ENCODE peak calls at places on chromosomes 6 and 20, in seven cellular contexts. One of them, this sample, is unnamed. For H3K27me3, the result is how much of the 10 kb centered on the place peaks cover.

GRCh38 chr20:36542019-36542488 is 735 bp downstream of the MYL9 start:
- DNase-seq in foreskin keratinocyte: no peak
- DNase-seq in cardiac muscle cell: peak
- DNase-seq in hepatocyte: peak
- DNase-seq in tibial artery: peak
- DNase-seq in GM06990: no peak
- DNase-seq in left lung: no peak
- DNase-seq in this sample: peak

GRCh38 chr20:10669843-10670446 is 3.9 kb downstream of the JAG1 start:
- DNase-seq in foreskin keratinocyte: no peak
- DNase-seq in cardiac muscle cell: no peak
- DNase-seq in hepatocyte: no peak
- DNase-seq in tibial artery: no peak
- DNase-seq in GM06990: no peak
- DNase-seq in left lung: no peak
- DNase-seq in this sample: no peak

GRCh38 chr6:155530219-155530834 is 74.7 kb upstream of the NOX3 start:
- DNase-seq in foreskin keratinocyte: no peak
- DNase-seq in cardiac muscle cell: peak
- DNase-seq in hepatocyte: peak
- DNase-seq in tibial artery: no peak
- DNase-seq in GM06990: no peak
- DNase-seq in left lung: no peak
- DNase-seq in this sample: no peak

GRCh38 chr6:83055366-83055964 is 10.2 kb downstream of the UBE3D start:
- DNase-seq in foreskin keratinocyte: no peak
- DNase-seq in cardiac muscle cell: peak
- DNase-seq in hepatocyte: peak
- DNase-seq in tibial artery: peak
- DNase-seq in GM06990: no peak
- DNase-seq in left lung: no peak
- DNase-seq in this sample: no peak

GRCh38 chr6:166707045-166707444 is 80.0 kb upstream of the RPS6KA2 start:
- DNase-seq in foreskin keratinocyte: no peak
- DNase-seq in cardiac muscle cell: peak
- DNase-seq in hepatocyte: peak
- DNase-seq in tibial artery: no peak
- DNase-seq in GM06990: no peak
- DNase-seq in left lung: peak
- DNase-seq in this sample: peak

GRCh38 chr20:6533828-6534388 is 233.6 kb upstream of the BMP2 start:
- DNase-seq in foreskin keratinocyte: peak
- DNase-seq in cardiac muscle cell: peak
- DNase-seq in hepatocyte: peak
- DNase-seq in tibial artery: no peak
- DNase-seq in GM06990: no peak
- DNase-seq in left lung: no peak
- DNase-seq in this sample: no peak

GRCh38 chr6:2576499-2576898 is 174.2 kb downstream of the MYLK4 start:
- DNase-seq in foreskin keratinocyte: no peak
- DNase-seq in cardiac muscle cell: no peak
- DNase-seq in hepatocyte: no peak
- DNase-seq in tibial artery: no peak
- DNase-seq in GM06990: no peak
- DNase-seq in left lung: no peak
- DNase-seq in this sample: no peak

GRCh38 chr6:164693934-164694333 is 615.5 kb downstream of the C6orf118 start:
- DNase-seq in foreskin keratinocyte: no peak
- DNase-seq in cardiac muscle cell: peak
- DNase-seq in hepatocyte: no peak
- DNase-seq in tibial artery: no peak
- DNase-seq in GM06990: no peak
- DNase-seq in left lung: no peak
- DNase-seq in this sample: no peak

GRCh38 chr6:14200047-14200446 is 82.5 kb downstream of the CD83 start:
- DNase-seq in foreskin keratinocyte: no peak
- DNase-seq in cardiac muscle cell: peak
- DNase-seq in hepatocyte: no peak
- DNase-seq in tibial artery: no peak
- DNase-seq in GM06990: no peak
- DNase-seq in left lung: no peak
- DNase-seq in this sample: no peak

GRCh38 chr6:9482030-9482731 is 932.7 kb downstream of the TFAP2A start:
- DNase-seq in foreskin keratinocyte: peak
- DNase-seq in cardiac muscle cell: peak
- DNase-seq in hepatocyte: peak
- DNase-seq in tibial artery: no peak
- DNase-seq in GM06990: no peak
- DNase-seq in left lung: no peak
- DNase-seq in this sample: no peak

GRCh38 chr6:111614833-111615582 is 9.3 kb upstream of the TRAF3IP2 start:
- DNase-seq in foreskin keratinocyte: no peak
- DNase-seq in cardiac muscle cell: no peak
- DNase-seq in hepatocyte: peak
- DNase-seq in tibial artery: no peak
- DNase-seq in GM06990: no peak
- DNase-seq in left lung: no peak
- DNase-seq in this sample: no peak

GRCh38 chr6:37860226-37860839 is 40.8 kb downstream of the ZFAND3 start:
- DNase-seq in foreskin keratinocyte: no peak
- DNase-seq in cardiac muscle cell: peak
- DNase-seq in hepatocyte: peak
- DNase-seq in tibial artery: peak
- DNase-seq in GM06990: no peak
- DNase-seq in left lung: no peak
- DNase-seq in this sample: no peak

GRCh38 chr20:51491393-51491792 is 51.1 kb downstream of the NFATC2 start:
- DNase-seq in foreskin keratinocyte: no peak
- DNase-seq in cardiac muscle cell: no peak
- DNase-seq in hepatocyte: no peak
- DNase-seq in tibial artery: no peak
- DNase-seq in GM06990: no peak
- DNase-seq in left lung: no peak
- DNase-seq in this sample: no peak

GRCh38 chr6:52691718-52692117 is 20.8 kb downstream of the TMEM14A start:
- DNase-seq in foreskin keratinocyte: no peak
- DNase-seq in cardiac muscle cell: peak
- DNase-seq in hepatocyte: no peak
- DNase-seq in tibial artery: no peak
- DNase-seq in GM06990: no peak
- DNase-seq in left lung: no peak
- DNase-seq in this sample: no peak

GRCh38 chr20:39676857-39677351 is 714.8 kb downstream of the DHX35 start:
- DNase-seq in foreskin keratinocyte: no peak
- DNase-seq in cardiac muscle cell: peak
- DNase-seq in hepatocyte: no peak
- DNase-seq in tibial artery: no peak
- DNase-seq in GM06990: no peak
- DNase-seq in left lung: no peak
- DNase-seq in this sample: no peak

GRCh38 chr20:45951925-45952834 is 17.7 kb downstream of the PCIF1 start:
- DNase-seq in foreskin keratinocyte: no peak
- DNase-seq in cardiac muscle cell: no peak
- DNase-seq in hepatocyte: no peak
- DNase-seq in tibial artery: no peak
- DNase-seq in GM06990: no peak
- DNase-seq in left lung: no peak
- DNase-seq in this sample: no peak

GRCh38 chr20:20743511-20744169 is 31.2 kb upstream of the RALGAPA2 start:
- DNase-seq in foreskin keratinocyte: no peak
- DNase-seq in cardiac muscle cell: peak
- DNase-seq in hepatocyte: peak
- DNase-seq in tibial artery: peak
- DNase-seq in GM06990: no peak
- DNase-seq in left lung: peak
- DNase-seq in this sample: peak

GRCh38 chr20:3923818-3924217 is 34.6 kb downstream of the PANK2 start:
- DNase-seq in foreskin keratinocyte: no peak
- DNase-seq in cardiac muscle cell: peak
- DNase-seq in hepatocyte: no peak
- DNase-seq in tibial artery: no peak
- DNase-seq in GM06990: no peak
- DNase-seq in left lung: no peak
- DNase-seq in this sample: no peak

GRCh38 chr20:49717693-49718092 is 4.0 kb upstream of the B4GALT5 start:
- DNase-seq in foreskin keratinocyte: no peak
- DNase-seq in cardiac muscle cell: no peak
- DNase-seq in hepatocyte: peak
- DNase-seq in tibial artery: no peak
- DNase-seq in GM06990: no peak
- DNase-seq in left lung: no peak
- DNase-seq in this sample: peak

GRCh38 chr6:137424243-137424642 is 70.0 kb downstream of the OLIG3 start:
- DNase-seq in foreskin keratinocyte: no peak
- DNase-seq in cardiac muscle cell: no peak
- DNase-seq in hepatocyte: no peak
- DNase-seq in tibial artery: no peak
- DNase-seq in GM06990: no peak
- DNase-seq in left lung: no peak
- DNase-seq in this sample: no peak

GRCh38 chr20:44271915-44272663 is 25.0 kb downstream of the GDAP1L1 start:
- DNase-seq in foreskin keratinocyte: no peak
- DNase-seq in cardiac muscle cell: no peak
- DNase-seq in hepatocyte: no peak
- DNase-seq in tibial artery: no peak
- DNase-seq in GM06990: no peak
- DNase-seq in left lung: no peak
- DNase-seq in this sample: no peak

GRCh38 chr6:155895641-155896040 is 440.0 kb upstream of the NOX3 start:
- DNase-seq in foreskin keratinocyte: peak
- DNase-seq in cardiac muscle cell: no peak
- DNase-seq in hepatocyte: no peak
- DNase-seq in tibial artery: no peak
- DNase-seq in GM06990: no peak
- DNase-seq in left lung: no peak
- DNase-seq in this sample: no peak

GRCh38 chr6:155250701-155251381 is 13.0 kb upstream of the CLDN20 start:
- DNase-seq in foreskin keratinocyte: no peak
- DNase-seq in cardiac muscle cell: no peak
- DNase-seq in hepatocyte: no peak
- DNase-seq in tibial artery: no peak
- DNase-seq in GM06990: no peak
- DNase-seq in left lung: no peak
- DNase-seq in this sample: no peak

GRCh38 chr6:32224696-32225095 is 829 bp upstream of the NOTCH4 start:
- DNase-seq in foreskin keratinocyte: no peak
- DNase-seq in cardiac muscle cell: no peak
- DNase-seq in hepatocyte: no peak
- DNase-seq in tibial artery: no peak
- DNase-seq in GM06990: peak
- DNase-seq in left lung: no peak
- DNase-seq in this sample: no peak

DNA sequence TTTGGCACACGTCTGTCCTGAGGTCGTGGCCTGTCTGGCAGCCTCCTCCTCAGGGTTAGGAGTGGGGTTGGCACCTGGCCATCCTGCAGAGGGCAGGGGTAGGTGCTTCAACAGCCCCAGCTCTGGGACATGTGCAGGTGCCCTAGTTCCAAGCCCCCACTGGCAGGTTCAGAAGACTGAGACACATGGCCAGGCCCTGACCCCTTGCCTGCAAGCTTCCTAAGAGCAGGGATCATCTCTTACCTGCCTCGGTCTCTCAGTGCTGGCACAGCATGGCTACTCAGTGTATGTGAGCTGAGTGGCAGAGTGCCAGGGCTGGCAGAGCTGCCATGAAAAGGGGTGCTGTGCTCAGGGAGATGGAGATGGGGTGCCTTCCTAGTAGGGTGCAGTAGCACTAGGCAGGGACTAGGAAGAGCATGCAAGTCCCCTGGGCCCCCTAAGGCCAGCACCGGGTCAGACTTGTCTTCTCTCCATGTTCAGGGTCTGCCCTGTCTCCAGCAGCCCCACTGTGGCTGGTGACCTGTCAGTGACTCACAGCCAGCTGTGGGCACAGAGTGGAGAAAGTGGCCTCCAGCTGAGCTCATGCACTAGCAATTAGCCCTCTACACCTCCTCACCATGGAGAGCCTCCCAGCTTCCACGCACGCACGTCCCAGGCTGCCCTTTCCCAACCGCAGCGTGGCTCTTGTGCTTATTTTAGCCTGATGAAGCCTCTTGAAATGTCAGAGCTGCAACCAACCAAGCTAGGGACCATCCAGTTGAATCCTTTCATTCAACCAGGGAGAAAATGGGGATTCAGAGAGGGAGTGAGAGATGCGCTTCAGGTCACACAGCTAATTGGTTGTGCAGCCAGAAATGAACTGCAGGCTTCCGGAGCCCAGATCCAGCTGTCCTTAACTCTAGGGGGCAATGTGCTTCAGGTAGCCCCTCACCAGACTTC is 116.6 kb downstream of the MRPL14 start:
- DNase-seq in foreskin keratinocyte: peak
- DNase-seq in cardiac muscle cell: peak
- DNase-seq in hepatocyte: no peak
- DNase-seq in tibial artery: peak
- DNase-seq in GM06990: no peak
- DNase-seq in left lung: no peak
- DNase-seq in this sample: peak
- TF ChIP-seq CTCF in foreskin keratinocyte: no peak
- TF ChIP-seq CTCF in cardiac muscle cell: no peak
- TF ChIP-seq CTCF in hepatocyte: no peak
- TF ChIP-seq CTCF in tibial artery: no peak
- TF ChIP-seq CTCF in GM06990: no peak
- TF ChIP-seq CTCF in left lung: no peak
- TF ChIP-seq CTCF in this sample: no peak

GRCh38 chr20:63246490-63247284 is 7.6 kb downstream of the NKAIN4 start:
- DNase-seq in foreskin keratinocyte: no peak
- DNase-seq in cardiac muscle cell: no peak
- DNase-seq in hepatocyte: no peak
- DNase-seq in tibial artery: no peak
- DNase-seq in GM06990: no peak
- DNase-seq in left lung: no peak
- DNase-seq in this sample: no peak
- H3K27me3 ChIP-seq in foreskin keratinocyte: under half
- H3K27me3 ChIP-seq in cardiac muscle cell: under half
- H3K27me3 ChIP-seq in hepatocyte: under half
- H3K27me3 ChIP-seq in tibial artery: half or more
- H3K27me3 ChIP-seq in GM06990: under half
- H3K27me3 ChIP-seq in left lung: half or more
- H3K27me3 ChIP-seq in this sample: under half

DNA sequence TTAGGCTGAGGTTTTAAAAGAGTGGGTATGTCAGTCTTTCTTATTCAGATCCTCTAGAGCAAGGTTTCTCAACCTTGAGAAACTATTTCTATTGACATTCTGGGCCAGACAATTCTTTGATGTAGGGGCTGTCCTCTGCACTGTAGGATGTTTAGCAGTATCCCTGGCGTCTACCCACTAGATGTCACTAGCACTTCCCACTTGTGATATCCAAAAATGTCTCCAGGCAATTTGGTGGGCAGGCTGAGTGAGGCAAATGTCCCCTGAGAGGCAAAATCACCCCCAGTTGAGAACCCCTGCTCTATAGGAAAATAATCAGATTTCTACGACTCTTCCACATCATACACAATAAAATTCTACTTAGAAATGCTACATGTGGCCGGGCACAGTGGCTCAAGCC is 7.7 kb upstream of the ZKSCAN8 start:
- DNase-seq in foreskin keratinocyte: no peak
- DNase-seq in cardiac muscle cell: peak
- DNase-seq in hepatocyte: peak
- DNase-seq in tibial artery: no peak
- DNase-seq in GM06990: no peak
- DNase-seq in left lung: no peak
- DNase-seq in this sample: no peak
- TF ChIP-seq CTCF in foreskin keratinocyte: peak
- TF ChIP-seq CTCF in cardiac muscle cell: peak
- TF ChIP-seq CTCF in hepatocyte: peak
- TF ChIP-seq CTCF in tibial artery: no peak
- TF ChIP-seq CTCF in GM06990: peak
- TF ChIP-seq CTCF in left lung: no peak
- TF ChIP-seq CTCF in this sample: peak

GRCh38 chr20:58637466-58638198 is 13.5 kb upstream of the STX16 start:
- DNase-seq in foreskin keratinocyte: no peak
- DNase-seq in cardiac muscle cell: no peak
- DNase-seq in hepatocyte: no peak
- DNase-seq in tibial artery: no peak
- DNase-seq in GM06990: no peak
- DNase-seq in left lung: peak
- DNase-seq in this sample: no peak
- H3K27me3 ChIP-seq in foreskin keratinocyte: under half
- H3K27me3 ChIP-seq in cardiac muscle cell: under half
- H3K27me3 ChIP-seq in hepatocyte: under half
- H3K27me3 ChIP-seq in tibial artery: under half
- H3K27me3 ChIP-seq in GM06990: under half
- H3K27me3 ChIP-seq in left lung: under half
- H3K27me3 ChIP-seq in this sample: under half